ENCODE peak calls at places on chromosomes 11 and 22, in nine cellular contexts. M is mucosa of descending colon, W is tibial nerve, R is kidney, K is foreskin fibroblast, X is nucleus accumbens, I is GM06990, E is NCI-H1092 treated with DMSO at 0.1 percent for 48 hours, U is AG04450. F is an unnamed sample.

GRCh38 chr11:83092488-83093384 is 21.0 kb upstream of the RAB30 start:
- DNase-seq in M (no peak), W (no peak), R (no peak), K (no peak), X (no peak), I (no peak), E (no peak), U (no peak), F (peak; percentile 34)

GRCh38 chr11:26842458-26842841 is 120.6 kb upstream of the SLC5A12 start:
- DNase-seq in M (no peak), W (no peak), R (no peak), K (peak; percentile 58), X (no peak), I (no peak), E (no peak), U (no peak), F (peak; percentile 77)

GRCh38 chr11:70481625-70482528 is 83.5 kb downstream of the CTTN start:
- DNase-seq in M (peak; percentile 52), W (no peak), R (peak; percentile 80), K (peak; percentile 58), X (no peak), I (no peak), E (no peak), U (no peak), F (peak; percentile 87)

GRCh38 chr11:68251770-68252169 is 20.0 kb downstream of the C11orf24 start:
- DNase-seq in M (no peak), W (no peak), R (no peak), K (no peak), X (no peak), I (no peak), E (no peak), U (no peak), F (no peak)

GRCh38 chr11:87030458-87031054 is 7.2 kb upstream of the TMEM135 start:
- DNase-seq in M (no peak), W (no peak), R (no peak), K (no peak), X (no peak), I (no peak), E (no peak), U (no peak), F (no peak)

GRCh38 chr11:1516273-1517067 is 29.9 kb upstream of the MOB2 start:
- DNase-seq in M (peak; percentile 34), W (no peak), R (peak; percentile 47), K (peak; percentile 78), X (no peak), I (no peak), E (no peak), U (peak; percentile 7), F (no peak)

GRCh38 chr22:43110927-43111623 is 525 bp downstream of the BIK start:
- DNase-seq in M (peak; percentile 81), W (no peak), R (no peak), K (no peak), X (no peak), I (peak; percentile 79), E (no peak), U (no peak), F (no peak)

GRCh38 chr11:93841446-93841845 is 9.0 kb downstream of the VSTM5 start:
- DNase-seq in M (no peak), W (no peak), R (no peak), K (no peak), X (no peak), I (no peak), E (no peak), U (no peak), F (no peak)

GRCh38 chr11:77036398-77036797 is 2.2 kb downstream of the B3GNT6 start:
- DNase-seq in M (no peak), W (no peak), R (no peak), K (no peak), X (no peak), I (no peak), E (no peak), U (no peak), F (no peak)

GRCh38 chr11:10401696-10402392 is 53.2 kb upstream of the AMPD3 start:
- DNase-seq in M (no peak), W (no peak), R (no peak), K (no peak), X (no peak), I (no peak), E (no peak), U (no peak), F (no peak)

GRCh38 chr11:43504316-43504950 is 145.7 kb downstream of the TTC17 start:
- DNase-seq in M (no peak), W (no peak), R (no peak), K (no peak), X (no peak), I (no peak), E (peak; percentile 9), U (no peak), F (peak; percentile 47)

GRCh38 chr22:36417281-36417686 is 29.5 kb upstream of the MYH9 start:
- DNase-seq in M (peak; percentile 80), W (no peak), R (no peak), K (peak; percentile 74), X (no peak), I (no peak), E (no peak), U (no peak), F (peak; percentile 56)

GRCh38 chr11:29448246-29448877 is 568.5 kb downstream of the KCNA4 start:
- DNase-seq in M (no peak), W (no peak), R (no peak), K (no peak), X (no peak), I (no peak), E (peak; percentile 4), U (no peak), F (peak; percentile 30)

GRCh38 chr22:48568736-48569330 is 1258.8 kb downstream of the BRD1 start:
- DNase-seq in M (peak; percentile 34), W (no peak), R (peak; percentile 43), K (no peak), X (peak; percentile 40), I (no peak), E (no peak), U (no peak), F (no peak)

GRCh38 chr11:95559899-95560298 is 229.7 kb downstream of the FAM76B start:
- DNase-seq in M (no peak), W (no peak), R (no peak), K (no peak), X (no peak), I (no peak), E (no peak), U (no peak), F (no peak)

GRCh38 chr11:123475478-123475877 is 45.4 kb downstream of the GRAMD1B start:
- DNase-seq in M (no peak), W (no peak), R (no peak), K (peak; percentile 27), X (no peak), I (no peak), E (peak; percentile 16), U (no peak), F (peak; percentile 48)

GRCh38 chr11:116107229-116107628 is 603.0 kb upstream of the CADM1 start:
- DNase-seq in M (no peak), W (no peak), R (no peak), K (no peak), X (no peak), I (no peak), E (no peak), U (no peak), F (no peak)

GRCh38 chr11:61888043-61888442 is 3.3 kb downstream of the FADS3 start:
- DNase-seq in M (no peak), W (peak; percentile 65), R (peak; percentile 93), K (peak; percentile 91), X (no peak), I (no peak), E (no peak), U (no peak), F (peak; percentile 91)

GRCh38 chr11:63762662-63763505 is 5.7 kb downstream of the ZFTA start:
- DNase-seq in M (peak; percentile 63), W (no peak), R (peak; percentile 82), K (no peak), X (peak; percentile 57), I (peak; percentile 9), E (no peak), U (no peak), F (peak; percentile 28)

F was measured in HCEC 1CT.